ENCODE peak calls at places on chromosome 1, in five cellular contexts. H is lower lobe of right lung, T is cardiac fibroblast, R is A549, E is foreskin fibroblast. I is an unnamed sample.
A peak's percentile ranks its signal among the peaks of the same experiment; 100 is the strongest.

GRCh38 chr1:159945483-159946241 is at the start of gene IGSF9:
- DNase-seq in R (peak; percentile 61), T (peak; percentile 83), E (peak; percentile 25), H (peak; percentile 84), I (no peak)

GRCh38 chr1:39625462-39626273 is 13.8 kb downstream of the HEYL start:
- DNase-seq in E (no peak), R (no peak), H (peak; percentile 66), T (peak; percentile 94), I (no peak)

GRCh38 chr1:186681806-186682205 is 1.6 kb upstream of the PTGS2 start:
- DNase-seq in R (no peak), H (no peak), T (peak; percentile 47), E (peak; percentile 18), I (peak; percentile 23)

GRCh38 chr1:116521186-116521585 is 49.6 kb downstream of the CD58 start:
- DNase-seq in H (no peak), E (peak; percentile 66), T (peak; percentile 77), R (no peak), I (no peak)

GRCh38 chr1:207077470-207078377 is 10.9 kb upstream of the C4BPB start:
- DNase-seq in E (peak; percentile 64), T (peak; percentile 91), H (no peak), R (peak; percentile 62), I (peak; percentile 52)

GRCh38 chr1:236322566-236323409 is 41.0 kb upstream of the ERO1B start:
- DNase-seq in T (no peak), R (no peak), H (no peak), E (no peak), I (no peak)

GRCh38 chr1:33435096-33435820 is 4.4 kb upstream of the PHC2 start:
- DNase-seq in T (peak; percentile 52), E (peak; percentile 80), R (no peak), H (no peak), I (no peak)

GRCh38 chr1:3377166-3377565 is 77.3 kb upstream of the ARHGEF16 start:
- DNase-seq in T (no peak), E (no peak), H (no peak), R (no peak), I (no peak)

GRCh38 chr1:48697066-48697707 is 79.5 kb downstream of the BEND5 start:
- DNase-seq in H (peak; percentile 71), R (peak; percentile 10), T (peak; percentile 41), E (no peak), I (no peak)

GRCh38 chr1:228459091-228459993 is 27.8 kb upstream of the RNF187 start:
- DNase-seq in T (peak; percentile 84), H (no peak), R (peak; percentile 93), E (peak; percentile 73), I (peak; percentile 32)

GRCh38 chr1:177665935-177666334 is 303.9 kb downstream of the SEC16B start:
- DNase-seq in T (no peak), R (no peak), H (no peak), E (no peak), I (no peak)

GRCh38 chr1:38615680-38616079 is 243.9 kb downstream of the RRAGC start:
- DNase-seq in E (no peak), R (no peak), T (no peak), H (no peak), I (no peak)

GRCh38 chr1:25754421-25755195 is 45.4 kb upstream of the SELENON start:
- DNase-seq in H (no peak), E (no peak), R (no peak), T (no peak), I (no peak)

GRCh38 chr1:94245747-94246438 is 8.5 kb upstream of the ARHGAP29 start:
- DNase-seq in R (no peak), T (peak; percentile 73), H (no peak), E (no peak), I (no peak)
- H3K4me3 ChIP-seq in R (peak overlapping the region; percentile 75), T (peak overlapping the region; percentile 83), H (peak overlapping the region; percentile 65), E (peak overlapping the region; percentile 92), I (peak overlapping the region; percentile 81)

GRCh38 chr1:12643079-12643478 is 806 bp upstream of the AADACL4 start:
- DNase-seq in H (no peak), T (no peak), R (no peak), E (no peak), I (no peak)
- TF ChIP-seq CTCF in H (no peak), T (no peak), R (no peak), E (no peak), I (no peak)

DNA sequence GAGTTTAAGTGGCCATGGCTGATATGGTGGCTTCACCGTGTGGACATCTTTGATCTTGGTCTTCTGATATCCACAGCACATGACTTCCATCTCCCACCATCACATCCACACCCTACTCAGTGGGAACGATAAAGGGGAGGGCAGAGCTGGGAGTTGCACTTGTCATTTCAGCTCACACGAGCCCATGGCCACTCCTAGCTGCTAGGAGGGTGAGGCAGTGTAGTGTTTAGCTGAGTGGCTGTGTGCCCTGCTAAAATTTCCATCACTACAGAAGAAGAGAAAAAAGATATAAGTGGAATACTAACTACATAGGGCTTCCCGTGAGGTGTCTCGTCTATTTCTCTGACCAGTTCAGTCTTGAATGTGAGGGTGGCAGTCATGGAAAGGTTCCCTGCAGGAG is 123.3 kb upstream of the EDN2 start:
- DNase-seq in R (no peak), H (no peak), T (no peak), E (no peak), I (no peak)
- H3K4me3 ChIP-seq in R (no peak overlapping the region), H (no peak overlapping the region), T (no peak overlapping the region), E (no peak overlapping the region), I (no peak overlapping the region)

GRCh38 chr1:107479865-107480264 is 339.0 kb downstream of the NTNG1 start:
- DNase-seq in R (no peak), H (no peak), T (no peak), E (no peak), I (no peak)

GRCh38 chr1:107474877-107475612 is 334.2 kb downstream of the NTNG1 start:
- DNase-seq in R (no peak), H (no peak), E (peak; percentile 48), T (no peak), I (no peak)

GRCh38 chr1:107483949-107484348 is 343.1 kb downstream of the NTNG1 start:
- DNase-seq in T (no peak), R (no peak), E (no peak), H (no peak), I (no peak)

GRCh38 chr1:107477233-107477632 is 336.4 kb downstream of the NTNG1 start:
- DNase-seq in T (no peak), H (no peak), R (no peak), E (no peak), I (no peak)

DNA sequence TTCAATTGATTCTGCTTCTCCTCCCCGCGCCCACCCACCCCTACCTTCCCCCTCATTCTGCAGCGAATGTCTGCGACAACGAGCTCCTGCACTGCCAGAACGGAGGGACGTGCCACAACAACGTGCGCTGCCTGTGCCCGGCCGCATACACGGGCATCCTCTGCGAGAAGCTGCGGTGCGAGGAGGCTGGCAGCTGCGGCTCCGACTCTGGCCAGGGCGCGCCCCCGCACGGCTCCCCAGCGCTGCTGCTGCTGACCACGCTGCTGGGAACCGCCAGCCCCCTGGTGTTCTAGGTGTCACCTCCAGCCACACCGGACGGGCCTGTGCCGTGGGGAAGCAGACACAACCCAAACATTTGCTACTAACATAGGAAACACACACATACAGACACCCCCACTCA is 339.7 kb downstream of the NTNG1 start:
- DNase-seq in H (no peak), R (no peak), E (peak; percentile 19), T (no peak), I (no peak)
- TF ChIP-seq CTCF in H (peak; percentile 30), R (no peak), E (no peak), T (no peak), I (no peak)

I was measured in AG09309.